ENCODE peak calls at places on chromosomes 1 and 21, in six cellular contexts. One of them, this sample, is unnamed.

GRCh38 chr1:226664413-226665101 is 74.5 kb downstream of the ITPKB start:
- DNase-seq in stimulated activated CD8-positive, alpha-beta memory T cell treated with anti-CD3 and anti-CD28 coated beads, Interleukin-15, amount 100 ng/mL, for 4 hours: no peak
- DNase-seq in HEK293T: no peak
- DNase-seq in activated CD4-positive, alpha-beta T cell treated with anti-CD3 and anti-CD28 coated beads for 1 hour: no peak
- DNase-seq in Calu3: no peak
- DNase-seq in activated T-cell treated with anti-CD3 and anti-CD28 coated beads for 1 hour: no peak
- DNase-seq in this sample: no peak

GRCh38 chr1:155977607-155978324 is 581 bp downstream of the ARHGEF2 start:
- DNase-seq in activated T-cell treated with anti-CD3 and anti-CD28 coated beads for 1 hour: no peak
- DNase-seq in Calu3: peak; percentile 38
- DNase-seq in activated CD4-positive, alpha-beta T cell treated with anti-CD3 and anti-CD28 coated beads for 1 hour: peak; percentile 54
- DNase-seq in stimulated activated CD8-positive, alpha-beta memory T cell treated with anti-CD3 and anti-CD28 coated beads, Interleukin-15, amount 100 ng/mL, for 4 hours: peak; percentile 70
- DNase-seq in HEK293T: peak; percentile 71
- DNase-seq in this sample: no peak

GRCh38 chr1:20626524-20626923 is 6.7 kb upstream of the PINK1 start:
- DNase-seq in HEK293T: no peak
- DNase-seq in activated T-cell treated with anti-CD3 and anti-CD28 coated beads for 1 hour: no peak
- DNase-seq in Calu3: no peak
- DNase-seq in activated CD4-positive, alpha-beta T cell treated with anti-CD3 and anti-CD28 coated beads for 1 hour: no peak
- DNase-seq in stimulated activated CD8-positive, alpha-beta memory T cell treated with anti-CD3 and anti-CD28 coated beads, Interleukin-15, amount 100 ng/mL, for 4 hours: no peak
- DNase-seq in this sample: no peak

GRCh38 chr1:63870152-63870551 is 96.3 kb downstream of the ROR1 start:
- DNase-seq in HEK293T: no peak
- DNase-seq in activated T-cell treated with anti-CD3 and anti-CD28 coated beads for 1 hour: no peak
- DNase-seq in stimulated activated CD8-positive, alpha-beta memory T cell treated with anti-CD3 and anti-CD28 coated beads, Interleukin-15, amount 100 ng/mL, for 4 hours: no peak
- DNase-seq in activated CD4-positive, alpha-beta T cell treated with anti-CD3 and anti-CD28 coated beads for 1 hour: no peak
- DNase-seq in Calu3: no peak
- DNase-seq in this sample: no peak

GRCh38 chr1:50978852-50979781 is 9.1 kb downstream of the CDKN2C start:
- DNase-seq in stimulated activated CD8-positive, alpha-beta memory T cell treated with anti-CD3 and anti-CD28 coated beads, Interleukin-15, amount 100 ng/mL, for 4 hours: no peak
- DNase-seq in HEK293T: no peak
- DNase-seq in Calu3: peak; percentile 53
- DNase-seq in activated CD4-positive, alpha-beta T cell treated with anti-CD3 and anti-CD28 coated beads for 1 hour: no peak
- DNase-seq in activated T-cell treated with anti-CD3 and anti-CD28 coated beads for 1 hour: no peak
- DNase-seq in this sample: no peak

GRCh38 chr21:41926068-41926806 is 27.6 kb downstream of the C2CD2 start:
- DNase-seq in HEK293T: no peak
- DNase-seq in stimulated activated CD8-positive, alpha-beta memory T cell treated with anti-CD3 and anti-CD28 coated beads, Interleukin-15, amount 100 ng/mL, for 4 hours: no peak
- DNase-seq in Calu3: peak; percentile 8
- DNase-seq in activated CD4-positive, alpha-beta T cell treated with anti-CD3 and anti-CD28 coated beads for 1 hour: no peak
- DNase-seq in activated T-cell treated with anti-CD3 and anti-CD28 coated beads for 1 hour: no peak
- DNase-seq in this sample: peak; percentile 41

GRCh38 chr1:41380979-41381690 is 19.9 kb downstream of the FOXO6 start:
- DNase-seq in activated CD4-positive, alpha-beta T cell treated with anti-CD3 and anti-CD28 coated beads for 1 hour: no peak
- DNase-seq in HEK293T: peak; percentile 56
- DNase-seq in activated T-cell treated with anti-CD3 and anti-CD28 coated beads for 1 hour: no peak
- DNase-seq in Calu3: peak; percentile 70
- DNase-seq in stimulated activated CD8-positive, alpha-beta memory T cell treated with anti-CD3 and anti-CD28 coated beads, Interleukin-15, amount 100 ng/mL, for 4 hours: no peak
- DNase-seq in this sample: no peak

GRCh38 chr21:45562401-45562800 is 20.2 kb upstream of the SLC19A1 start:
- DNase-seq in stimulated activated CD8-positive, alpha-beta memory T cell treated with anti-CD3 and anti-CD28 coated beads, Interleukin-15, amount 100 ng/mL, for 4 hours: no peak
- DNase-seq in HEK293T: no peak
- DNase-seq in activated CD4-positive, alpha-beta T cell treated with anti-CD3 and anti-CD28 coated beads for 1 hour: no peak
- DNase-seq in activated T-cell treated with anti-CD3 and anti-CD28 coated beads for 1 hour: no peak
- DNase-seq in Calu3: no peak
- DNase-seq in this sample: no peak

GRCh38 chr1:15485534-15486091 is 9.7 kb downstream of the CELA2B start:
- DNase-seq in HEK293T: no peak
- DNase-seq in activated CD4-positive, alpha-beta T cell treated with anti-CD3 and anti-CD28 coated beads for 1 hour: no peak
- DNase-seq in stimulated activated CD8-positive, alpha-beta memory T cell treated with anti-CD3 and anti-CD28 coated beads, Interleukin-15, amount 100 ng/mL, for 4 hours: no peak
- DNase-seq in activated T-cell treated with anti-CD3 and anti-CD28 coated beads for 1 hour: no peak
- DNase-seq in Calu3: no peak
- DNase-seq in this sample: no peak

GRCh38 chr1:32780005-32780404 is 37.2 kb downstream of the YARS1 start:
- DNase-seq in Calu3: no peak
- DNase-seq in activated CD4-positive, alpha-beta T cell treated with anti-CD3 and anti-CD28 coated beads for 1 hour: no peak
- DNase-seq in activated T-cell treated with anti-CD3 and anti-CD28 coated beads for 1 hour: no peak
- DNase-seq in HEK293T: peak; percentile 5
- DNase-seq in stimulated activated CD8-positive, alpha-beta memory T cell treated with anti-CD3 and anti-CD28 coated beads, Interleukin-15, amount 100 ng/mL, for 4 hours: no peak
- DNase-seq in this sample: no peak

GRCh38 chr1:182446033-182446669 is 3.8 kb upstream of the RGSL1 start:
- DNase-seq in HEK293T: peak; percentile 66
- DNase-seq in stimulated activated CD8-positive, alpha-beta memory T cell treated with anti-CD3 and anti-CD28 coated beads, Interleukin-15, amount 100 ng/mL, for 4 hours: no peak
- DNase-seq in Calu3: peak; percentile 60
- DNase-seq in activated T-cell treated with anti-CD3 and anti-CD28 coated beads for 1 hour: peak; percentile 6
- DNase-seq in activated CD4-positive, alpha-beta T cell treated with anti-CD3 and anti-CD28 coated beads for 1 hour: no peak
- DNase-seq in this sample: peak; percentile 31

GRCh38 chr21:35408401-35408800 is 359.3 kb upstream of the RUNX1 start:
- DNase-seq in Calu3: no peak
- DNase-seq in activated CD4-positive, alpha-beta T cell treated with anti-CD3 and anti-CD28 coated beads for 1 hour: no peak
- DNase-seq in stimulated activated CD8-positive, alpha-beta memory T cell treated with anti-CD3 and anti-CD28 coated beads, Interleukin-15, amount 100 ng/mL, for 4 hours: no peak
- DNase-seq in activated T-cell treated with anti-CD3 and anti-CD28 coated beads for 1 hour: no peak
- DNase-seq in HEK293T: no peak
- DNase-seq in this sample: no peak

GRCh38 chr1:11761988-11762406 is at the start of gene C1orf167:
- DNase-seq in activated CD4-positive, alpha-beta T cell treated with anti-CD3 and anti-CD28 coated beads for 1 hour: no peak
- DNase-seq in activated T-cell treated with anti-CD3 and anti-CD28 coated beads for 1 hour: no peak
- DNase-seq in stimulated activated CD8-positive, alpha-beta memory T cell treated with anti-CD3 and anti-CD28 coated beads, Interleukin-15, amount 100 ng/mL, for 4 hours: no peak
- DNase-seq in HEK293T: peak; percentile 79
- DNase-seq in Calu3: no peak
- DNase-seq in this sample: no peak

GRCh38 chr1:39409055-39409816 is 82.2 kb upstream of the BMP8A start:
- DNase-seq in activated T-cell treated with anti-CD3 and anti-CD28 coated beads for 1 hour: peak; percentile 12
- DNase-seq in stimulated activated CD8-positive, alpha-beta memory T cell treated with anti-CD3 and anti-CD28 coated beads, Interleukin-15, amount 100 ng/mL, for 4 hours: no peak
- DNase-seq in HEK293T: peak; percentile 29
- DNase-seq in activated CD4-positive, alpha-beta T cell treated with anti-CD3 and anti-CD28 coated beads for 1 hour: no peak
- DNase-seq in Calu3: no peak
- DNase-seq in this sample: no peak

GRCh38 chr1:22249928-22250680 is 107.2 kb upstream of the WNT4 start:
- DNase-seq in activated T-cell treated with anti-CD3 and anti-CD28 coated beads for 1 hour: no peak
- DNase-seq in Calu3: no peak
- DNase-seq in stimulated activated CD8-positive, alpha-beta memory T cell treated with anti-CD3 and anti-CD28 coated beads, Interleukin-15, amount 100 ng/mL, for 4 hours: no peak
- DNase-seq in activated CD4-positive, alpha-beta T cell treated with anti-CD3 and anti-CD28 coated beads for 1 hour: no peak
- DNase-seq in HEK293T: no peak
- DNase-seq in this sample: no peak

GRCh38 chr1:181807251-181807650 is 254.3 kb downstream of the ZNF648 start:
- DNase-seq in HEK293T: no peak
- DNase-seq in activated T-cell treated with anti-CD3 and anti-CD28 coated beads for 1 hour: no peak
- DNase-seq in activated CD4-positive, alpha-beta T cell treated with anti-CD3 and anti-CD28 coated beads for 1 hour: no peak
- DNase-seq in Calu3: no peak
- DNase-seq in stimulated activated CD8-positive, alpha-beta memory T cell treated with anti-CD3 and anti-CD28 coated beads, Interleukin-15, amount 100 ng/mL, for 4 hours: no peak
- DNase-seq in this sample: no peak

GRCh38 chr1:111491070-111491469 is 12.4 kb downstream of the ADORA3 start:
- DNase-seq in stimulated activated CD8-positive, alpha-beta memory T cell treated with anti-CD3 and anti-CD28 coated beads, Interleukin-15, amount 100 ng/mL, for 4 hours: no peak
- DNase-seq in activated CD4-positive, alpha-beta T cell treated with anti-CD3 and anti-CD28 coated beads for 1 hour: no peak
- DNase-seq in Calu3: no peak
- DNase-seq in activated T-cell treated with anti-CD3 and anti-CD28 coated beads for 1 hour: no peak
- DNase-seq in HEK293T: no peak
- DNase-seq in this sample: no peak

GRCh38 chr1:40657046-40657445 is 8.4 kb downstream of the RIMS3 start:
- DNase-seq in activated T-cell treated with anti-CD3 and anti-CD28 coated beads for 1 hour: no peak
- DNase-seq in Calu3: no peak
- DNase-seq in stimulated activated CD8-positive, alpha-beta memory T cell treated with anti-CD3 and anti-CD28 coated beads, Interleukin-15, amount 100 ng/mL, for 4 hours: no peak
- DNase-seq in HEK293T: no peak
- DNase-seq in activated CD4-positive, alpha-beta T cell treated with anti-CD3 and anti-CD28 coated beads for 1 hour: no peak
- DNase-seq in this sample: no peak

GRCh38 chr1:18807334-18808063 is 52.0 kb downstream of the TAS1R2 start:
- DNase-seq in Calu3: no peak
- DNase-seq in stimulated activated CD8-positive, alpha-beta memory T cell treated with anti-CD3 and anti-CD28 coated beads, Interleukin-15, amount 100 ng/mL, for 4 hours: no peak
- DNase-seq in activated CD4-positive, alpha-beta T cell treated with anti-CD3 and anti-CD28 coated beads for 1 hour: no peak
- DNase-seq in HEK293T: no peak
- DNase-seq in activated T-cell treated with anti-CD3 and anti-CD28 coated beads for 1 hour: no peak
- DNase-seq in this sample: no peak

GRCh38 chr1:191669629-191670028 is 488.6 kb upstream of the RGS18 start:
- DNase-seq in HEK293T: no peak
- DNase-seq in activated CD4-positive, alpha-beta T cell treated with anti-CD3 and anti-CD28 coated beads for 1 hour: no peak
- DNase-seq in Calu3: no peak
- DNase-seq in activated T-cell treated with anti-CD3 and anti-CD28 coated beads for 1 hour: no peak
- DNase-seq in stimulated activated CD8-positive, alpha-beta memory T cell treated with anti-CD3 and anti-CD28 coated beads, Interleukin-15, amount 100 ng/mL, for 4 hours: no peak
- DNase-seq in this sample: no peak

GRCh38 chr1:205600085-205600484 is 31.7 kb downstream of the ELK4 start:
- DNase-seq in activated CD4-positive, alpha-beta T cell treated with anti-CD3 and anti-CD28 coated beads for 1 hour: no peak
- DNase-seq in Calu3: no peak
- DNase-seq in stimulated activated CD8-positive, alpha-beta memory T cell treated with anti-CD3 and anti-CD28 coated beads, Interleukin-15, amount 100 ng/mL, for 4 hours: no peak
- DNase-seq in HEK293T: no peak
- DNase-seq in activated T-cell treated with anti-CD3 and anti-CD28 coated beads for 1 hour: no peak
- DNase-seq in this sample: no peak

GRCh38 chr1:10663668-10664035 is 132.8 kb downstream of the CASZ1 start:
- DNase-seq in activated T-cell treated with anti-CD3 and anti-CD28 coated beads for 1 hour: no peak
- DNase-seq in activated CD4-positive, alpha-beta T cell treated with anti-CD3 and anti-CD28 coated beads for 1 hour: no peak
- DNase-seq in stimulated activated CD8-positive, alpha-beta memory T cell treated with anti-CD3 and anti-CD28 coated beads, Interleukin-15, amount 100 ng/mL, for 4 hours: no peak
- DNase-seq in HEK293T: peak; percentile 42
- DNase-seq in Calu3: no peak
- DNase-seq in this sample: no peak

GRCh38 chr1:77416692-77417450 is 135.1 kb downstream of the AK5 start:
- DNase-seq in activated T-cell treated with anti-CD3 and anti-CD28 coated beads for 1 hour: no peak
- DNase-seq in activated CD4-positive, alpha-beta T cell treated with anti-CD3 and anti-CD28 coated beads for 1 hour: no peak
- DNase-seq in HEK293T: peak; percentile 42
- DNase-seq in Calu3: peak; percentile 58
- DNase-seq in stimulated activated CD8-positive, alpha-beta memory T cell treated with anti-CD3 and anti-CD28 coated beads, Interleukin-15, amount 100 ng/mL, for 4 hours: no peak
- DNase-seq in this sample: no peak

GRCh38 chr1:39542924-39543323 is 33.7 kb downstream of the PABPC4 start:
- DNase-seq in activated T-cell treated with anti-CD3 and anti-CD28 coated beads for 1 hour: no peak
- DNase-seq in stimulated activated CD8-positive, alpha-beta memory T cell treated with anti-CD3 and anti-CD28 coated beads, Interleukin-15, amount 100 ng/mL, for 4 hours: no peak
- DNase-seq in activated CD4-positive, alpha-beta T cell treated with anti-CD3 and anti-CD28 coated beads for 1 hour: no peak
- DNase-seq in Calu3: no peak
- DNase-seq in HEK293T: no peak
- DNase-seq in this sample: no peak

GRCh38 chr1:23449918-23450317 is 25.4 kb upstream of the TCEA3 start:
- DNase-seq in activated CD4-positive, alpha-beta T cell treated with anti-CD3 and anti-CD28 coated beads for 1 hour: no peak
- DNase-seq in Calu3: no peak
- DNase-seq in stimulated activated CD8-positive, alpha-beta memory T cell treated with anti-CD3 and anti-CD28 coated beads, Interleukin-15, amount 100 ng/mL, for 4 hours: no peak
- DNase-seq in activated T-cell treated with anti-CD3 and anti-CD28 coated beads for 1 hour: no peak
- DNase-seq in HEK293T: no peak
- DNase-seq in this sample: no peak